ENCODE peak calls at places on chromosomes 7 and 10, in four cellular contexts. J is GM12878, B is HepG2, C is K562. L is an unnamed sample.

GRCh38 chr7:5494683-5495561 is 71.3 kb upstream of the TNRC18 start:
- DNase-seq in C (peak; percentile 85), B (peak; percentile 60), J (no peak), L (peak; percentile 88)

GRCh38 chr10:88004451-88004850 is 141.0 kb downstream of the PTEN start:
- DNase-seq in C (no peak), B (no peak), J (no peak), L (no peak)

GRCh38 chr7:76282344-76283253 is 19.9 kb upstream of the HSPB1 start:
- DNase-seq in B (no peak), J (no peak), C (peak; percentile 92), L (peak; percentile 84)

GRCh38 chr10:71399946-71400345 is 3.2 kb downstream of the CDH23 start:
- DNase-seq in C (no peak), B (no peak), J (no peak), L (no peak)

GRCh38 chr10:42638821-42639270 is 476 bp upstream of the ZNF33B start:
- DNase-seq in B (no peak), C (no peak), J (no peak), L (no peak)

GRCh38 chr10:63929826-63930467 is 408.7 kb downstream of the REEP3 start:
- DNase-seq in C (no peak), B (no peak), J (no peak), L (no peak)

GRCh38 chr7:96789914-96790313 is 80.3 kb upstream of the SEM1 start:
- DNase-seq in B (no peak), C (no peak), J (no peak), L (no peak)

GRCh38 chr10:120012566-120012965 is 120.0 kb downstream of the SEC23IP start:
- DNase-seq in B (no peak), C (no peak), J (no peak), L (no peak)

GRCh38 chr7:149873074-149873967 is 448 bp upstream of the ATP6V0E2 start:
- DNase-seq in B (peak; percentile 91), C (peak; percentile 100), J (peak; percentile 73), L (peak; percentile 85)

GRCh38 chr10:51530540-51530939 is 168.9 kb downstream of the CSTF2T start:
- DNase-seq in C (no peak), J (no peak), B (no peak), L (no peak)
- TF ChIP-seq RFX5 in C (no peak), J (no peak), B (no peak), L (no peak)

DNA sequence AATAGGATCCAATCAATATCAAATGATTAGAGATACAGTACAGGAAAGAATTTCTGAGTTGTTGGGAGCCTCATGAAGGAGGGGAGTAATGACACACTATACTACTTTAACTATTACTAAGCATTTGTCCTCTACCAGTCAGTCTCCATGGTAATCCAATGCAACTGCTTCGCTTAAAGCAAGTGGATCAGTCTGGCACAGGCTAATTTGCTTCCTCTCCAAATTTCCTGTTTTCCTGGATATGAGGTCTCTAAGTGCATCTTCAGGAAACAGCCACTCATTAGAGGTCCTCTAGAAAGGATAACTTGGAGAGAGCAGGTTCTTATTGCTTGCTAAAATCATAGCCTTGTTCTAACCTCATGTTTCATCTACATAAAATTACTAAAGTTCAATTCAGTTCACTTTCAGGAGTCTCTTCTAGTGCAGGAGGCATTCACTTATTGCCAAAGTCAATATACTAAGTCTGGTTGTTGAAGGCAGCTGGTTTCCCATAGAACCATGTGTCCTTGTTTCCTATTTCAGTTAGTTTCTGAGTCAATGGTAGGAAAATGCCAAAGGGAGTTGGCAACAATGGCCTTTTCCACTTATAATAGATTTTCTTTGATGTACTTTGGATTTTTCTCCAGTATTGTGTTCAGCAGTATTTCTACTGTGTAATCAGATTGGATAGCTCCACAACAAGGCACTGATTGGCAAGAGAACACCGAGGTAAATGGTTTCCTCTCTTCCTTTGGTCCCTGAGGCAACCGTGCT is 8.2 kb upstream of the SEPTIN7 start:
- DNase-seq in B (no peak), C (no peak), J (no peak), L (no peak)
- TF ChIP-seq HDAC6 in B (no peak), C (no peak), J (no peak), L (no peak)

DNA sequence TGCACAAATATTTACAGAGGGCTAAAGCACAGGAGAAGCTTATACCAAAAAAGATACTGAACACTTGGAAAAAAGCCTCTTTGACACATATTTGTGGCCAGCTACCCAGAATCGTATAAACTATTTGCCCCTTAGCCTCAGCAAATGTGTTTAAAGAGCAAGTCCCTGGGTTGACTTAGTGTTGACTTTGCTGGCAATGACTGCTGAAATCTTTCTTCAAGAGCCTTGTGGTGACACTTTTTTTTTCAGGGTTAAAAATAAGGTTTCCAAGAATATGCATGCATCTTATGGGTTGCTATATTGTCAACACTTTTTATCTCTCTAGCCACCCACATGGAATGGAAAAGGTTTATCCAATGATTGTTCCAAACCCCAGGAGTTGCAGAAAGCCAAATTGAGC is 14.9 kb upstream of the PLEKHS1 start:
- DNase-seq in B (no peak), C (no peak), J (no peak), L (no peak)
- TF ChIP-seq RFX5 in B (no peak), C (no peak), J (no peak), L (no peak)

GRCh38 chr7:131011437-131011752 is 277.4 kb upstream of the KLF14 start:
- DNase-seq in J (no peak), B (no peak), C (no peak), L (no peak)
- TF ChIP-seq HDAC6 in J (no peak), B (no peak), C (no peak), L (no peak)

GRCh38 chr10:78318305-78318704 is 284.6 kb downstream of the RPS24 start:
- DNase-seq in J (no peak), B (no peak), C (no peak), L (no peak)

GRCh38 chr10:78313636-78314035 is 280.0 kb downstream of the RPS24 start:
- DNase-seq in C (no peak), J (no peak), B (no peak), L (no peak)

GRCh38 chr10:78314651-78315050 is 281.0 kb downstream of the RPS24 start:
- DNase-seq in C (no peak), J (no peak), B (no peak), L (no peak)

GRCh38 chr10:78319371-78319770 is 285.7 kb downstream of the RPS24 start:
- DNase-seq in B (peak; percentile 63), J (no peak), C (no peak), L (no peak)

DNA sequence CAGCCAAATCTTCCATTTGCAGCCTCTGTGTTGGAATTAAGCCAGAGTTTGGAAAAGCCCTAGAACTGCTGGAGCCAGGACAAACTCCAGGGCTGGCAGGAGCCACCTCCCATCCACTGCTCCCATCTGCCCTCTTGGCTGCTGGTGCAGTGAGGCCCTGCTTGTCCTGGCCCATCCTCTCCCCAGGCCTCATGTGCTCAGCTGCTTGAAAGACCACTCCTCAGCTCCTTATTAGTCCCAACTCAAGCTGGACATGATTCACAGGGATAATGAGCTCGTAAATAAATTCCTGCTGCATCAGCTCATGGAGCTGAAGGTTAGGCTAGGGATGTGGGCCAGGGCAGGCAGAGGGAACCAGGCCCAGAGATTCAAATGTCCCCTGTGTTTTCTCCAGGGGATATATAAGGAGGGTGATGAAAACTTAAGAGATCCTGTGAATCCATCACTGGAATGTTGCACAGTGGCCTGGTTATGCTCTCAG is 282.8 kb downstream of the RPS24 start:
- DNase-seq in C (no peak), J (no peak), B (no peak), L (peak; percentile 31)
- TF ChIP-seq RFX5 in C (no peak), J (no peak), B (no peak), L (no peak)

GRCh38 chr7:116171094-116171493 is 39.2 kb upstream of the TES start:
- DNase-seq in B (no peak), J (no peak), C (no peak), L (no peak)
- TF ChIP-seq HDAC6 in B (no peak), J (no peak), C (no peak), L (no peak)

DNA sequence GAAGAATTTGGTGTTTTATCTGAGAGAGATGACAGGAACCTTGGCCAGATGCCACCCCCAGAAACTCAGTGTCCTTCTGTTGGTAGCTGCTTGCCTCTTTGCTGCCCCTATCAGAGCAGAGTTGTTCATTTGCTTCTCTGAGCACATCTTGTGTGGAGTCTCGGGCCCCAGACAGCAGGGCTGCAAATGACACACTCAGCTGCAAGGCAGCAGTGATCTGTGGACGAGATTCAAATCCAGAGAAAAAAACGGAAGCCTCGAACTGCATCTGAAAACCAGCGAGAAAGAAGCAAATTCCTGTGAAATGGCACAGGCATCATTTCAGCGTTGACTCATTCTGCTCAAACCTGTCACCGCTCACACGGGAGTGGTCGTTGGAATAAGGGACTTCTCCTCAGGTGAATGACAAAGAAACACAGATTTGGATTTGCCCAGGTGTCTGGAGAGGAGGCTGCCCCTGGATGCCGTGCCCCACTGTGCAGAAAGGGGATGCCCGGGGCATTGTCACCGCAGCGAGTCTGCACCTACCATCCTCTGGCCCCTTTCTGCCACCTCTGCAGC is 144.7 kb downstream of the PFKFB3 start:
- DNase-seq in J (peak; percentile 12), C (no peak), B (no peak), L (no peak)
- TF ChIP-seq RFX5 in J (no peak), C (no peak), B (no peak), L (no peak)

GRCh38 chr10:43693602-43694001 is 44.9 kb upstream of the ZNF32 start:
- DNase-seq in B (no peak), C (no peak), J (no peak), L (no peak)
- TF ChIP-seq HDAC6 in B (no peak), C (no peak), J (no peak), L (no peak)

DNA sequence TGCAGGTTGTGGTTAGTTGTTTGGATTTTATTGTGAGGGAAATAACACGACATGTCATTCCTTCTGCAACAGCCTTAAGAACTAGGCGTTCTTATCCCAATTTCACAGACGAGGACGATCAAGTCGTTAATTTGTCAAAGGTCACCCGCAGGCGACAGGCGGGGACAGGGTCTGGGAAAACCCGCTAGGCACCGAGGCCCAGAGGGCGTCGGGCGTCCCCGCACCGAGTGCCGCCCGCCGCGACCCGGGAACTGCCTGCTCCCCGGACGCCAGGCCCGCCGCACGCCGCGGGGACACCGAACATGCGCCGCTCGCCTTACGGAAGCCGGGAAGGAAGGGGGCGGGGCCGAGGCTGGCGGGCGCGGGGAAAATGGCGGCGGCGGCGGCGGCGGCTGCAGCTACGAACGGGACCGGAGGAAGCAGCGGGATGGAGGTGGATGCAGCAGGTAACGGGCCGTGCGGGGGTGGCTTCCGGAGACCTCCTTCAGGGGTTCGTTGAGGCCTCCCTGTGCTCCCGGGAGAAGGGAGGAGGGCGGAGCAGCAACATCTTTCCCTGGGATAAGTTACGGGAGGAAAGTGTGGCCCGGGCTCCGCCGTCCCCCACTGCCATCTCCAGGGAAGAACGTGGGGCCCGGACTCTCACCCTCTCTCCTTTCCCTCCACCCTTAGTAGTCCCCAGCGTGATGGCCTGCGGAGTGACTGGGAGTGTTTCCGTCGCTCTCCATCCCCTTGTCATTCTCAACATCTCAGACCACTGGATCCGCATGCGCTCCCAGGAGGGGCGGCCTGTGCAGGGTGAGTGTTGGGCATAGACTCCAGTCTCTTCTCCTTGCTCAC is at the start of gene COPS6:
- DNase-seq in J (no peak), B (peak; percentile 49), C (peak; percentile 87), L (peak; percentile 93)
- TF ChIP-seq RFX5 in J (no peak), B (no peak), C (no peak), L (no peak)